ENCODE peak calls at places on chromosomes 3 and 15, in eight cellular contexts. One of them, this sample, is unnamed.

GRCh38 chr3:28587723-28588122 is 239.1 kb upstream of the AZI2 start:
- DNase-seq in CD8-positive, alpha-beta T cell: no peak
- DNase-seq in epithelial cell of esophagus: no peak
- DNase-seq in astrocyte of the spinal cord: no peak
- DNase-seq in heart left ventricle: no peak
- DNase-seq in kidney epithelial cell: no peak
- DNase-seq in fibroblast of mammary gland: no peak
- DNase-seq in psoas muscle: no peak
- DNase-seq in this sample: no peak

GRCh38 chr15:37045241-37045640 is 55.1 kb downstream of the MEIS2 start:
- DNase-seq in psoas muscle: no peak
- DNase-seq in epithelial cell of esophagus: no peak
- DNase-seq in kidney epithelial cell: no peak
- DNase-seq in astrocyte of the spinal cord: no peak
- DNase-seq in CD8-positive, alpha-beta T cell: no peak
- DNase-seq in fibroblast of mammary gland: no peak
- DNase-seq in heart left ventricle: no peak
- DNase-seq in this sample: no peak

GRCh38 chr15:84981711-84982300 is at the start of gene PDE8A:
- DNase-seq in heart left ventricle: peak
- DNase-seq in kidney epithelial cell: no peak
- DNase-seq in astrocyte of the spinal cord: no peak
- DNase-seq in epithelial cell of esophagus: peak
- DNase-seq in CD8-positive, alpha-beta T cell: peak
- DNase-seq in psoas muscle: peak
- DNase-seq in fibroblast of mammary gland: peak
- DNase-seq in this sample: no peak

GRCh38 chr15:96066852-96067490 is 263.5 kb upstream of the NR2F2 start:
- DNase-seq in astrocyte of the spinal cord: no peak
- DNase-seq in psoas muscle: no peak
- DNase-seq in heart left ventricle: no peak
- DNase-seq in fibroblast of mammary gland: no peak
- DNase-seq in epithelial cell of esophagus: no peak
- DNase-seq in CD8-positive, alpha-beta T cell: no peak
- DNase-seq in kidney epithelial cell: no peak
- DNase-seq in this sample: no peak

GRCh38 chr3:134186391-134186790 is 64.3 kb downstream of the RYK start:
- DNase-seq in fibroblast of mammary gland: no peak
- DNase-seq in epithelial cell of esophagus: no peak
- DNase-seq in psoas muscle: no peak
- DNase-seq in CD8-positive, alpha-beta T cell: no peak
- DNase-seq in kidney epithelial cell: no peak
- DNase-seq in heart left ventricle: no peak
- DNase-seq in astrocyte of the spinal cord: no peak
- DNase-seq in this sample: no peak

GRCh38 chr15:53072077-53072476 is 281.9 kb upstream of the ONECUT1 start:
- DNase-seq in heart left ventricle: no peak
- DNase-seq in kidney epithelial cell: peak
- DNase-seq in CD8-positive, alpha-beta T cell: no peak
- DNase-seq in astrocyte of the spinal cord: peak
- DNase-seq in psoas muscle: peak
- DNase-seq in epithelial cell of esophagus: peak
- DNase-seq in fibroblast of mammary gland: peak
- DNase-seq in this sample: peak

GRCh38 chr3:80424951-80425350 is 657.2 kb upstream of the ROBO1 start:
- DNase-seq in heart left ventricle: no peak
- DNase-seq in CD8-positive, alpha-beta T cell: no peak
- DNase-seq in epithelial cell of esophagus: no peak
- DNase-seq in astrocyte of the spinal cord: no peak
- DNase-seq in kidney epithelial cell: no peak
- DNase-seq in fibroblast of mammary gland: no peak
- DNase-seq in psoas muscle: no peak
- DNase-seq in this sample: no peak

GRCh38 chr3:141128126-141128777 is 77.1 kb downstream of the SPSB4 start:
- DNase-seq in psoas muscle: no peak
- DNase-seq in astrocyte of the spinal cord: no peak
- DNase-seq in fibroblast of mammary gland: no peak
- DNase-seq in heart left ventricle: no peak
- DNase-seq in kidney epithelial cell: no peak
- DNase-seq in epithelial cell of esophagus: no peak
- DNase-seq in CD8-positive, alpha-beta T cell: no peak
- DNase-seq in this sample: no peak

GRCh38 chr3:191094057-191094456 is 105.0 kb upstream of the OSTN start:
- DNase-seq in CD8-positive, alpha-beta T cell: no peak
- DNase-seq in heart left ventricle: no peak
- DNase-seq in epithelial cell of esophagus: peak
- DNase-seq in kidney epithelial cell: no peak
- DNase-seq in psoas muscle: no peak
- DNase-seq in astrocyte of the spinal cord: peak
- DNase-seq in fibroblast of mammary gland: peak
- DNase-seq in this sample: no peak

GRCh38 chr3:52039846-52040245 is 16.5 kb downstream of the DUSP7 start:
- DNase-seq in CD8-positive, alpha-beta T cell: no peak
- DNase-seq in epithelial cell of esophagus: peak
- DNase-seq in astrocyte of the spinal cord: peak
- DNase-seq in fibroblast of mammary gland: no peak
- DNase-seq in psoas muscle: peak
- DNase-seq in heart left ventricle: peak
- DNase-seq in kidney epithelial cell: no peak
- DNase-seq in this sample: no peak

GRCh38 chr15:101251830-101252820 is at the start of gene CHSY1:
- DNase-seq in CD8-positive, alpha-beta T cell: peak
- DNase-seq in heart left ventricle: peak
- DNase-seq in epithelial cell of esophagus: peak
- DNase-seq in fibroblast of mammary gland: peak
- DNase-seq in psoas muscle: peak
- DNase-seq in kidney epithelial cell: no peak
- DNase-seq in astrocyte of the spinal cord: peak
- DNase-seq in this sample: no peak
- TF ChIP-seq CTCF in CD8-positive, alpha-beta T cell: no peak
- TF ChIP-seq CTCF in heart left ventricle: peak
- TF ChIP-seq CTCF in epithelial cell of esophagus: no peak
- TF ChIP-seq CTCF in fibroblast of mammary gland: no peak
- TF ChIP-seq CTCF in psoas muscle: peak
- TF ChIP-seq CTCF in kidney epithelial cell: no peak
- TF ChIP-seq CTCF in astrocyte of the spinal cord: no peak
- TF ChIP-seq CTCF in this sample: no peak

GRCh38 chr15:57591237-57591821 is 375 bp upstream of the MYZAP start:
- DNase-seq in astrocyte of the spinal cord: no peak
- DNase-seq in psoas muscle: no peak
- DNase-seq in epithelial cell of esophagus: peak
- DNase-seq in heart left ventricle: no peak
- DNase-seq in kidney epithelial cell: no peak
- DNase-seq in fibroblast of mammary gland: no peak
- DNase-seq in CD8-positive, alpha-beta T cell: no peak
- DNase-seq in this sample: no peak
- H3K4me3 ChIP-seq in astrocyte of the spinal cord: peak
- H3K4me3 ChIP-seq in psoas muscle: peak
- H3K4me3 ChIP-seq in epithelial cell of esophagus: peak
- H3K4me3 ChIP-seq in heart left ventricle: peak
- H3K4me3 ChIP-seq in kidney epithelial cell: peak
- H3K4me3 ChIP-seq in fibroblast of mammary gland: peak
- H3K4me3 ChIP-seq in CD8-positive, alpha-beta T cell: no peak
- H3K4me3 ChIP-seq in this sample: peak

DNA sequence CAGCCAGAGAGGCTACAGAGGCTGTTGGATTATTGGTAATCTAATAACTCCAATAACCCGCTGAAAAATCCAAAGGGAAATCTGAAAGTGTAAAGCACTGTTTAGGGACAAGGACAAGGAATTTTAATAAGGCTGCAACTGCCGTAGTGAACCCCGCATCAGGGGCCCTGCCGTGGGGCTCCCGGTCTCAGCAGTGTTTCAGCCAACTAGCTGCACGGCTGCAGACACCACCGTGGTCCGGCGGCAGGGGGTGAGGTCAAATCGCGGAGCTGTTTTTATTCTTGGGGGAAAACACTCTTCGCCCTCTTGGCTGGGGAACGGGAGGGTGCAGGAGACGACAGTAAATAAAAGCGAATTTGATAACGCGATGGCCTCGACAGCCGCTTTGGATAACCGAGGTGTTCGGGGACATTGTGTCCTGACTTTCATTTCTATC is 6.1 kb downstream of the BCL6 start:
- DNase-seq in CD8-positive, alpha-beta T cell: no peak
- DNase-seq in heart left ventricle: peak
- DNase-seq in astrocyte of the spinal cord: no peak
- DNase-seq in epithelial cell of esophagus: no peak
- DNase-seq in kidney epithelial cell: no peak
- DNase-seq in psoas muscle: peak
- DNase-seq in fibroblast of mammary gland: no peak
- DNase-seq in this sample: no peak
- TF ChIP-seq CTCF in CD8-positive, alpha-beta T cell: no peak
- TF ChIP-seq CTCF in heart left ventricle: no peak
- TF ChIP-seq CTCF in astrocyte of the spinal cord: no peak
- TF ChIP-seq CTCF in epithelial cell of esophagus: no peak
- TF ChIP-seq CTCF in kidney epithelial cell: no peak
- TF ChIP-seq CTCF in psoas muscle: no peak
- TF ChIP-seq CTCF in fibroblast of mammary gland: no peak
- TF ChIP-seq CTCF in this sample: no peak

GRCh38 chr15:101497017-101497416 is 7.5 kb upstream of the PCSK6 start:
- DNase-seq in heart left ventricle: no peak
- DNase-seq in epithelial cell of esophagus: no peak
- DNase-seq in psoas muscle: no peak
- DNase-seq in kidney epithelial cell: no peak
- DNase-seq in astrocyte of the spinal cord: no peak
- DNase-seq in CD8-positive, alpha-beta T cell: no peak
- DNase-seq in fibroblast of mammary gland: no peak
- DNase-seq in this sample: no peak

GRCh38 chr15:101498076-101498730 is 8.7 kb upstream of the PCSK6 start:
- DNase-seq in kidney epithelial cell: no peak
- DNase-seq in astrocyte of the spinal cord: no peak
- DNase-seq in psoas muscle: no peak
- DNase-seq in CD8-positive, alpha-beta T cell: no peak
- DNase-seq in epithelial cell of esophagus: no peak
- DNase-seq in heart left ventricle: no peak
- DNase-seq in fibroblast of mammary gland: no peak
- DNase-seq in this sample: no peak

GRCh38 chr15:101495334-101496197 is 6.1 kb upstream of the PCSK6 start:
- DNase-seq in psoas muscle: no peak
- DNase-seq in heart left ventricle: no peak
- DNase-seq in epithelial cell of esophagus: no peak
- DNase-seq in fibroblast of mammary gland: no peak
- DNase-seq in CD8-positive, alpha-beta T cell: no peak
- DNase-seq in astrocyte of the spinal cord: no peak
- DNase-seq in kidney epithelial cell: no peak
- DNase-seq in this sample: no peak

GRCh38 chr15:101497484-101498034 is 8.1 kb upstream of the PCSK6 start:
- DNase-seq in epithelial cell of esophagus: no peak
- DNase-seq in kidney epithelial cell: no peak
- DNase-seq in heart left ventricle: no peak
- DNase-seq in CD8-positive, alpha-beta T cell: no peak
- DNase-seq in fibroblast of mammary gland: no peak
- DNase-seq in astrocyte of the spinal cord: no peak
- DNase-seq in psoas muscle: no peak
- DNase-seq in this sample: no peak

GRCh38 chr15:101496198-101496986 is 6.9 kb upstream of the PCSK6 start:
- DNase-seq in epithelial cell of esophagus: no peak
- DNase-seq in CD8-positive, alpha-beta T cell: no peak
- DNase-seq in astrocyte of the spinal cord: no peak
- DNase-seq in heart left ventricle: no peak
- DNase-seq in kidney epithelial cell: no peak
- DNase-seq in fibroblast of mammary gland: no peak
- DNase-seq in psoas muscle: no peak
- DNase-seq in this sample: no peak
- H3K4me3 ChIP-seq in epithelial cell of esophagus: no peak
- H3K4me3 ChIP-seq in CD8-positive, alpha-beta T cell: no peak
- H3K4me3 ChIP-seq in astrocyte of the spinal cord: no peak
- H3K4me3 ChIP-seq in heart left ventricle: no peak
- H3K4me3 ChIP-seq in kidney epithelial cell: no peak
- H3K4me3 ChIP-seq in fibroblast of mammary gland: no peak
- H3K4me3 ChIP-seq in psoas muscle: no peak
- H3K4me3 ChIP-seq in this sample: no peak

GRCh38 chr3:77687545-77687944 is 647.6 kb downstream of the ROBO2 start:
- DNase-seq in CD8-positive, alpha-beta T cell: no peak
- DNase-seq in astrocyte of the spinal cord: no peak
- DNase-seq in fibroblast of mammary gland: no peak
- DNase-seq in psoas muscle: no peak
- DNase-seq in heart left ventricle: no peak
- DNase-seq in kidney epithelial cell: no peak
- DNase-seq in epithelial cell of esophagus: no peak
- DNase-seq in this sample: no peak

GRCh38 chr3:77684115-77684514 is 644.2 kb downstream of the ROBO2 start:
- DNase-seq in fibroblast of mammary gland: no peak
- DNase-seq in epithelial cell of esophagus: no peak
- DNase-seq in heart left ventricle: no peak
- DNase-seq in CD8-positive, alpha-beta T cell: no peak
- DNase-seq in astrocyte of the spinal cord: no peak
- DNase-seq in psoas muscle: no peak
- DNase-seq in kidney epithelial cell: no peak
- DNase-seq in this sample: no peak

GRCh38 chr3:77686560-77686959 is 646.7 kb downstream of the ROBO2 start:
- DNase-seq in kidney epithelial cell: no peak
- DNase-seq in fibroblast of mammary gland: no peak
- DNase-seq in heart left ventricle: no peak
- DNase-seq in epithelial cell of esophagus: no peak
- DNase-seq in CD8-positive, alpha-beta T cell: no peak
- DNase-seq in astrocyte of the spinal cord: no peak
- DNase-seq in psoas muscle: no peak
- DNase-seq in this sample: no peak

DNA sequence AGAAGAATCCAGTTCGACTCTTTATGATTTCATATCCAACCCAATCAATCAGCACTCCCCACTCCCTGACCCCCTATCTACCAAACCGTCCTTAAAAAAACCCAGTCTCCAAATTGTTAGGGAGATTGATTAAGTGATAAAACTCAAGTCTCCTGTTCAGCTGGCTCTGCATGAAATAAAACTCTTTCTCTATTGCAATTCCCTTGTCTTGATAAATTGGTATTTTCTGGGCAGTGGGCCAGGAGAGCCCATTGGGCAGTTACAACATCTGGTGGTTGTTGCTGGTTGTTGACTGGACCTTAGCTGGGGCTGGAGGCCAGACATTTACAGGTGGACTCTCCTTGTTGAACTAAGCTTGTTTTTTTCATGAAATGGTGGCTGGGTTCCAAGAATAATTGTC is 642.3 kb downstream of the ROBO2 start:
- DNase-seq in epithelial cell of esophagus: no peak
- DNase-seq in psoas muscle: no peak
- DNase-seq in kidney epithelial cell: no peak
- DNase-seq in heart left ventricle: no peak
- DNase-seq in CD8-positive, alpha-beta T cell: no peak
- DNase-seq in fibroblast of mammary gland: no peak
- DNase-seq in astrocyte of the spinal cord: no peak
- DNase-seq in this sample: no peak
- TF ChIP-seq CTCF in epithelial cell of esophagus: no peak
- TF ChIP-seq CTCF in psoas muscle: no peak
- TF ChIP-seq CTCF in kidney epithelial cell: no peak
- TF ChIP-seq CTCF in heart left ventricle: no peak
- TF ChIP-seq CTCF in CD8-positive, alpha-beta T cell: no peak
- TF ChIP-seq CTCF in fibroblast of mammary gland: no peak
- TF ChIP-seq CTCF in astrocyte of the spinal cord: no peak
- TF ChIP-seq CTCF in this sample: no peak

GRCh38 chr3:150384517-150385212 is 23.4 kb upstream of the TSC22D2 start:
- DNase-seq in heart left ventricle: no peak
- DNase-seq in astrocyte of the spinal cord: peak
- DNase-seq in epithelial cell of esophagus: no peak
- DNase-seq in psoas muscle: peak
- DNase-seq in CD8-positive, alpha-beta T cell: peak
- DNase-seq in kidney epithelial cell: peak
- DNase-seq in fibroblast of mammary gland: peak
- DNase-seq in this sample: no peak
- H3K4me3 ChIP-seq in heart left ventricle: no peak
- H3K4me3 ChIP-seq in astrocyte of the spinal cord: no peak
- H3K4me3 ChIP-seq in epithelial cell of esophagus: no peak
- H3K4me3 ChIP-seq in psoas muscle: no peak
- H3K4me3 ChIP-seq in CD8-positive, alpha-beta T cell: peak
- H3K4me3 ChIP-seq in kidney epithelial cell: no peak
- H3K4me3 ChIP-seq in fibroblast of mammary gland: no peak
- H3K4me3 ChIP-seq in this sample: peak

This sample was measured in epithelial cell of proximal tubule.